ENCODE peak calls at places on chromosome 18, in five cellular contexts. G, M, R, W and D are unnamed samples. For H3K9me3, the result is how much of the 10 kb centered on the place peaks cover.

GRCh38 chr18:55586841-55587240 is 1.2 kb downstream of the TCF4 start:
- DNase-seq in G (no peak), R (no peak), W (no peak), M (peak), D (no peak)

GRCh38 chr18:76688724-76689472 is 133.5 kb upstream of the ZNF236 start:
- DNase-seq in M (no peak), G (no peak), W (no peak), R (no peak), D (no peak)

GRCh38 chr18:74395630-74396251 is 61.4 kb downstream of the DIPK1C start:
- DNase-seq in W (no peak), R (no peak), M (no peak), G (no peak), D (no peak)

GRCh38 chr18:47420130-47420529 is 168.7 kb upstream of the SKOR2 start:
- DNase-seq in W (no peak), R (no peak), G (no peak), M (no peak), D (no peak)

GRCh38 chr18:68482815-68483214 is 232.1 kb downstream of the TMX3 start:
- DNase-seq in W (no peak), M (no peak), R (no peak), G (no peak), D (no peak)

GRCh38 chr18:66971951-66972350 is 368.1 kb upstream of the CDH19 start:
- DNase-seq in W (no peak), R (no peak), M (no peak), G (no peak), D (no peak)

GRCh38 chr18:9022397-9023170 is 79.9 kb upstream of the NDUFV2 start:
- DNase-seq in W (no peak), M (no peak), R (no peak), G (no peak), D (no peak)

GRCh38 chr18:21996261-21996892 is 173.0 kb upstream of the GATA6 start:
- DNase-seq in M (peak), W (peak), R (no peak), G (peak), D (no peak)

GRCh38 chr18:58590827-58591226 is 38.1 kb downstream of the ALPK2 start:
- DNase-seq in R (no peak), G (no peak), W (no peak), M (no peak), D (no peak)

GRCh38 chr18:44246001-44246400 is 434.7 kb upstream of the SETBP1 start:
- DNase-seq in M (peak), W (no peak), G (no peak), R (peak), D (no peak)

GRCh38 chr18:28176933-28177827 is at the start of gene CDH2:
- DNase-seq in W (peak), M (peak), G (peak), R (peak), D (peak)

GRCh38 chr18:59620381-59620780 is 76.8 kb downstream of the CCBE1 start:
- DNase-seq in R (no peak), G (no peak), W (no peak), M (no peak), D (no peak)

GRCh38 chr18:58549814-58550339 is 79.0 kb downstream of the ALPK2 start:
- DNase-seq in M (no peak), W (no peak), R (no peak), G (no peak), D (no peak)

GRCh38 chr18:73893879-73894278 is 253.8 kb downstream of the FBXO15 start:
- DNase-seq in W (no peak), R (no peak), M (no peak), G (no peak), D (no peak)

GRCh38 chr18:24989760-24990547 is 362.0 kb downstream of the ZNF521 start:
- DNase-seq in M (no peak), G (no peak), W (no peak), R (no peak), D (no peak)
- TF ChIP-seq CTCF in M (no peak), G (no peak), W (no peak), R (no peak), D (no peak)

DNA sequence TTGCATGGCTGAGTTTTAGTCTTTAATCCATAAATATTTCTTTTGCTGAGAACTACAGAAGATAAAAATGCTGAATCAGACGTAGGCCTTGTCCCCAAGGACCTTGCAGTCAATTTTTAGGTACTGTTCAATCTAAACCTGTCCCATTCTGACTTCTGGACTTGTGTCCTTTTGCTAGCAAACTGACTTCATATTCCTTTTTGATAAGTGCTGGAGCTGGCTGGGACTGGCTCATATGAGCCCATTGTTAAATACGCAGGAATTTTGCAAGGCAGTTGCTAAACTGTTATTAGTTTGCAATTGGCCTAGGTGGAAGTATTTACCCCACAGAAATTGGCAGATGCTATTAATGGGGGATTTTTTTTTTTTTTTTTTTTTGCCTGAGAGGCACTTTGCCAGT is 941.4 kb downstream of the DCC start:
- DNase-seq in G (no peak), W (no peak), R (no peak), M (no peak), D (no peak)
- H3K9me3 ChIP-seq in G (under half), W (under half), R (under half), M (under half), D (under half)

GRCh38 chr18:3060667-3061580 is 48.0 kb upstream of the LPIN2 start:
- DNase-seq in G (no peak), M (no peak), R (no peak), W (peak), D (no peak)

GRCh38 chr18:3059272-3059671 is 46.3 kb upstream of the LPIN2 start:
- DNase-seq in G (no peak), W (no peak), M (no peak), R (no peak), D (no peak)

GRCh38 chr18:3066391-3067079 is 53.6 kb upstream of the LPIN2 start:
- DNase-seq in R (no peak), G (no peak), W (no peak), M (no peak), D (no peak)

GRCh38 chr18:3061581-3062416 is 48.9 kb upstream of the LPIN2 start:
- DNase-seq in R (no peak), W (no peak), M (no peak), G (no peak), D (no peak)

DNA sequence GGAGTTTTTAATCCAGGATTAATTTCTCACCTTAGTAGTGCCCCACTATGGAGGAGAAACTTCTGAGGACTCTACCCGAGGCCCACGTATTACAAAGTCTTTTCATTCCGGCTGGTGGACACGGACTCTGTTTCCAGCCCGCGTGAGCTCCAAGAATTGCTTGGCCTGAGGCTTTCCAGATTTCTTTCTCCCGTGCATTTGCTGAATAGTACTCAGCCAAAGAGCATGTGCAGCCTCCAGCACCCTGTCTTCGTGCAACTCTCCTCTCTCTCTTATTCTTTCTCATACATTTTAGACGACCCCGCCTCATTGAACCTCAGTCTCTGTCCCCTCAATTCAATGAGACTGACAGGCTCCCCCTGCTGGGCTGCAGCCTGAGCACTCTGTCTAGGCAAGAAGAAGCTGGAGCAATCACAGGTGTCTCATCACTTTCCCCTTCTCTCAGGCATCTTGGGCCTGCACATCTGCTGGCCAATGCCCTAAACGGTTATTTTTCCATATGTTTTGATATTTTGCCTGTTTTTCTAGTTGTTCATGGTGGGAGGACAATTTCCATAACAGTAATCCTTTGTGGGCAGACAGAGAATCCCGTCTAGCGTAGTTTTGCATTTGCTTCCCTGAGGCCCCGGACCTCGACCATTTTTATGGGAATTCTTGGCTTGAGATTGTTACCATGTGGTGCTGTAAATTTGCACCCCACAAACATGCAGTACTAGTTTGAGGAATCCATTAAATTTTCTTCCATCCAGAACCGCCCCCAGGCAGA is 50.0 kb upstream of the LPIN2 start:
- DNase-seq in M (peak), W (peak), R (peak), G (peak), D (peak)
- H3K4me3 ChIP-seq in M (no peak), W (no peak), R (no peak), G (no peak), D (no peak)

DNA sequence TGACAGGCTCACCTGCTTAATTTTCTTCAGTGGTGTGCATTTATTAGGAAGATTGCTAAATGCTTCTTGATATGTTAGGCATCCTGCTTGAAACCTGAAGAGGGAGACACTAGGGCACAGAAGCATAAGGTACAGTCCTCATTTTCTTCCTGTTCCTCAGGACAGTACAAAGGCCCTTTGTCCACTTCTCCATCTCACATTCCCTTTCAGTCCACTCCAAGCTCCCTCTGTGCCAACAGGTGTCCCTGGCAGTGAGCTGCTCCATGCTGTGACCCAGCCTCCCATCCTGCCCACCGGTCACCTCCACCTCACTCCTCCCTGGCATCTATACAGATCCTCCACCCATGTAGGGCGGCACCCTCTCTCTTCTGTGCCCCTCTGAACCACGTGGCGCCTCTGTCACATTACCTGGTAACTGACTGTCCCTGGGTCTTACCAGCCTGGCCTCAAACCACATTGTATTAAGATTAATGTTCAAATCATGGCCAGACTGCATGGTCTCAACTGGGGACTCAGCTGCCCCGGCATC is 162.8 kb downstream of the VAPA start:
- DNase-seq in W (no peak), M (no peak), R (no peak), G (no peak), D (no peak)
- TF ChIP-seq CTCF in W (no peak), M (no peak), R (no peak), G (no peak), D (no peak)

GRCh38 chr18:80026363-80026762 is 7.9 kb upstream of the RBFA start:
- DNase-seq in G (no peak), M (no peak), R (no peak), W (no peak), D (no peak)

GRCh38 chr18:80023173-80023572 is 11.1 kb upstream of the RBFA start:
- DNase-seq in R (no peak), M (no peak), G (no peak), W (no peak), D (no peak)

GRCh38 chr18:80022613-80023012 is 11.6 kb upstream of the RBFA start:
- DNase-seq in G (no peak), M (peak), R (peak), W (no peak), D (no peak)
- H3K9me3 ChIP-seq in G (half or more), M (under half), R (under half), W (half or more), D (half or more)

GRCh38 chr18:62721837-62722795 is 6.8 kb downstream of the PHLPP1 start:
- DNase-seq in R (no peak), M (no peak), W (no peak), G (no peak), D (no peak)

GRCh38 chr18:62717850-62718229 is 2.5 kb downstream of the PHLPP1 start:
- DNase-seq in R (no peak), M (peak), G (no peak), W (no peak), D (no peak)

GRCh38 chr18:62718268-62718800 is 3.0 kb downstream of the PHLPP1 start:
- DNase-seq in W (no peak), M (no peak), G (no peak), R (no peak), D (no peak)

GRCh38 chr18:62720766-62721613 is 5.6 kb downstream of the PHLPP1 start:
- DNase-seq in M (no peak), G (no peak), W (no peak), R (no peak), D (no peak)

DNA sequence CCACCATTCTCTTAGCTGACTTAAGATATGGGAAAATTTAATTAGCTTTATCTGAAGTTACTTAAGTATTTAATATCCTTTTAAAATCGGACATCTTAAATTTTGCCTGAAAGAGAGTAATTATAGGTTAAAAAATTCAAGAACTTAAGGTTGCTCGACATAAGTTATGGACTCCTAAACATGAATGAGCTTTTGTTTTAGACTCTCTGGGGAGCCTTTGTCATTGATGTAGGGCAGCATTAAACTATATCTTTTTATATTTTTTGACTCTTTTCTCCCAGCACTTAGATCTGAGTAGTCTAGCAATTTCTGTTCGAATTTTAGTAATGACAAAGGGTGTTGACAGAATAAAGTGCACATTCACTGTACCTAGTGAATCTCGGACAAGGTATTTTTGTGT is 4.7 kb downstream of the PHLPP1 start:
- DNase-seq in R (no peak), M (no peak), W (no peak), G (no peak), D (no peak)
- H3K4me3 ChIP-seq in R (peak), M (no peak), W (no peak), G (no peak), D (peak)

DNA sequence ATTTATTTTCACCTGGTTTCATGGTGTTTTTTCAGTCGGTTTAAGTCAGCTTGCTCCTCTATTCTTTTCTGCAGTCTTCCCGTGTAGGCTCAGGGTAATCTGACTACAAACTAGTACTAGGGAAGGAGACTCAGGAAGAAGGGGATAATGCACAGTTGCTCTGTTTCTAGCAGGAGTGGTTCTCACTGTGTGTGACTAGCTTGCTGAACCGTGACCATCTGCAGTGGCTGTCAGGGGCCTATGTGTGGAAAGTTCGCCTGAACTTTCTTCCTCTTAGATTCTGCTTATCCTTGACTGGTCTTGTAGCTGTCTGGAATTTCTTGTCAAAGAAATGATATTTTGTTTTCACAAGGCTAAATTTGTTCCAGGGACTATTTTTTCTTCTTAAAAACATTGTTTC is 46.3 kb upstream of the AQP4 start:
- DNase-seq in W (no peak), G (no peak), R (peak), M (no peak), D (no peak)
- TF ChIP-seq CTCF in W (no peak), G (no peak), R (no peak), M (no peak), D (no peak)

DNA sequence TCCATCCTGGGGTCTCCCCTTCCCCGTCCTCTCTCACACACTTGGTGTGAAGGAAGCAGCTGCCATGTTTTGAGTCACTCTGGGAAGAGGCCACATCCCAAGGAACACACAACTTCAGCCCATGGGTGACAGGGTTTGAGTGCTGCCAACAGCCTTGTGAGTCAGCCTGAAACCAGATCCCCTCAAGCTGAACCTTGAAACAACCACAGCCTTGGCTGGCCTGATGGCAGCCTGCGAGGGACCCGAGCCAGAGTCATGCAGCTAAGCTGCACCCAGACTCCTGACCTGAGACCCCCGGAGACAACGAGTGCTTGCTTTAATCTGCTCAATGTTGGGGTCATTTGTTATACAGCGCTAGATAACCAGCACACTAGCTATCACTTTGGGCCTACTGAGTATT is 19.3 kb upstream of the MC2R start:
- DNase-seq in R (no peak), W (peak), G (no peak), M (no peak), D (no peak)
- H3K9me3 ChIP-seq in R (under half), W (under half), G (under half), M (under half), D (under half)

DNA sequence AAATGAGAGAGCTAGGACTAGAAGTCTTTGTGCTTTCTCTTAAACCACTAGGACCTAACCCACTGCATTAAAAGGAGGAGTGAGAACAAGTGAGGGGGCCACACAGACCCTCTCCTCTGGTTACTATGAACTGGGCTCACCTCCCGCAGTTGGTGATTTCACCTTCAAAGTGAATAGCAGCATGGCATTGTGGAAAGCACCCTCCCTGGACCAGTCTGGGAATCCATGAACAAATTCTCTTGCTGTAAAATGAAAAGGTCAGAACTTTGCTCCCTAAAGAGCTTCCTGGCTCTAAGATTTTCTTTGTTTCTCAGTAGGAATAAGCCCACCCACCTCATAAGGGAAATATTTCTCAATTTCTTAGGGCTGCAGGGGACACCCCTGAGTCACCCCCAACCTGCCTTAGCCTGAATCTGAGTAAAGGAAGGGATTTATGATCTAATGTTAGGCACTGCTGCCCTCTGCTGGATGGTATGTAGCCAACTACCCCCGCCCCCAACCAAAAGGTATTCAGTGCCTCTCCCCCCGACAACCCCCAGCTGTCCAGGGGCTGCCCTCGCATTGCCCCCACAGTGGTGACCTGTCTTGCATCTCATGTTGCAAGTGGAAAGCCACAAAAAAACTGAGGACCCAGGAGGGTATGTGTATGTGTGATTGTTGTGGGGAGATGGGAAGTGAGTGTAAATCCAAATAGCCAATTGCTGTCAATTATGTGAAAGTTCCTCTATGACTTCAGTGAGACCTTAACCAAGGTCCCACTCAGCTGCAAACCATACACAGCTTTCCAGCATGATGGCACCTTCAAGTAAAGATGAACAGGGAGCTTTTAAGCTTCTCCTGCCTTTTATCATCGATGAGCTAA is 230.9 kb upstream of the SLC14A2 start:
- DNase-seq in R (peak), G (peak), W (peak), M (peak), D (no peak)
- H3K4me3 ChIP-seq in R (no peak), G (no peak), W (no peak), M (no peak), D (no peak)

GRCh38 chr18:41906528-41907256 is 48.3 kb upstream of the PIK3C3 start:
- DNase-seq in W (no peak), R (peak), M (peak), G (no peak), D (no peak)
- TF ChIP-seq CTCF in W (peak), R (peak), M (peak), G (peak), D (peak)